ENCODE peak calls at places on chromosome 14, in six cellular contexts. J is naive thymus-derived CD8-positive, alpha-beta T cell; E is aorta; H is RWPE1; A is non-pigmented ciliary epithelial cell; W is amniotic epithelial cell. N is an unnamed sample.

GRCh38 chr14:104601786-104602185 is 2.8 kb downstream of the TMEM179 start:
- DNase-seq in J (peak; percentile 48), E (no peak), H (no peak), A (no peak), W (no peak), N (no peak)

GRCh38 chr14:95597784-95598204 is 62.9 kb downstream of the GLRX5 start:
- DNase-seq in J (no peak), E (no peak), H (no peak), A (no peak), W (peak; percentile 9), N (no peak)

GRCh38 chr14:22464422-22465142 is 124.4 kb downstream of the DAD1 start:
- DNase-seq in J (no peak), E (no peak), H (no peak), A (no peak), W (no peak), N (no peak)

GRCh38 chr14:75591331-75591946 is 13.0 kb downstream of the FLVCR2 start:
- DNase-seq in J (no peak), E (no peak), H (no peak), A (no peak), W (no peak), N (no peak)

GRCh38 chr14:23633160-23633701 is 2.9 kb upstream of the DHRS2 start:
- DNase-seq in J (no peak), E (no peak), H (no peak), A (no peak), W (no peak), N (no peak)

GRCh38 chr14:102285106-102285505 is 19.9 kb downstream of the MOK start:
- DNase-seq in J (no peak), E (no peak), H (no peak), A (no peak), W (no peak), N (no peak)

GRCh38 chr14:29712586-29712985 is 215.1 kb downstream of the PRKD1 start:
- DNase-seq in J (no peak), E (no peak), H (no peak), A (no peak), W (no peak), N (no peak)

GRCh38 chr14:67583711-67584644 is 16.1 kb downstream of the PIGH start:
- DNase-seq in J (no peak), E (no peak), H (peak; percentile 77), A (no peak), W (peak; percentile 48), N (peak; percentile 70)

GRCh38 chr14:87901652-87902051 is 91.3 kb downstream of the GALC start:
- DNase-seq in J (no peak), E (no peak), H (no peak), A (no peak), W (no peak), N (no peak)

GRCh38 chr14:47674546-47675238 is 713 bp downstream of the MDGA2 start:
- DNase-seq in J (peak; percentile 55), E (no peak), H (no peak), A (no peak), W (no peak), N (no peak)

GRCh38 chr14:82504894-82505293 is 971.2 kb upstream of the SEL1L start:
- DNase-seq in J (no peak), E (no peak), H (no peak), A (no peak), W (no peak), N (no peak)

GRCh38 chr14:61452452-61452851 is 131.1 kb downstream of the PRKCH start:
- DNase-seq in J (peak; percentile 74), E (no peak), H (no peak), A (no peak), W (no peak), N (no peak)

GRCh38 chr14:99502989-99503421 is 21.8 kb downstream of the CCNK start:
- DNase-seq in J (no peak), E (no peak), H (no peak), A (no peak), W (no peak), N (no peak)

GRCh38 chr14:102071283-102071998 is 15.4 kb downstream of the HSP90AA1 start:
- DNase-seq in J (no peak), E (no peak), H (no peak), A (no peak), W (no peak), N (peak; percentile 67)

GRCh38 chr14:70858641-70859040 is 48.6 kb upstream of the PCNX1 start:
- DNase-seq in J (no peak), E (no peak), H (no peak), A (no peak), W (no peak), N (no peak)

GRCh38 chr14:91509878-91510170 is 286 bp downstream of the PPP4R3A start:
- DNase-seq in J (no peak), E (no peak), H (no peak), A (no peak), W (no peak), N (no peak)

GRCh38 chr14:92341791-92342190 is 18.8 kb downstream of the SLC24A4 start:
- DNase-seq in J (no peak), E (no peak), H (no peak), A (no peak), W (no peak), N (no peak)

GRCh38 chr14:72783741-72784140 is 110.2 kb downstream of the DPF3 start:
- DNase-seq in J (no peak), E (no peak), H (no peak), A (no peak), W (no peak), N (peak; percentile 67)